ENCODE peak calls at places on chromosomes 16 and 17, in four cellular contexts. One of them, this sample, is unnamed.

GRCh38 chr17:66963521-66964082 is 905 bp upstream of the CACNG4 start:
- DNase-seq in A549: no peak
- DNase-seq in iPS DF 6.9: no peak
- DNase-seq in KG1: no peak
- DNase-seq in this sample: no peak

GRCh38 chr16:87833548-87833947 is 35.8 kb downstream of the SLC7A5 start:
- DNase-seq in iPS DF 6.9: no peak
- DNase-seq in A549: no peak
- DNase-seq in KG1: no peak
- DNase-seq in this sample: no peak

GRCh38 chr17:72249441-72249840 is 128.6 kb downstream of the SOX9 start:
- DNase-seq in iPS DF 6.9: no peak
- DNase-seq in A549: no peak
- DNase-seq in KG1: no peak
- DNase-seq in this sample: no peak

GRCh38 chr16:1510272-1510671 is 17.1 kb downstream of the TELO2 start:
- DNase-seq in iPS DF 6.9: no peak
- DNase-seq in A549: no peak
- DNase-seq in KG1: no peak
- DNase-seq in this sample: no peak

GRCh38 chr16:85423631-85424030 is 189.5 kb upstream of the GSE1 start:
- DNase-seq in A549: no peak
- DNase-seq in iPS DF 6.9: no peak
- DNase-seq in KG1: no peak
- DNase-seq in this sample: no peak

GRCh38 chr17:6755281-6755680 is 565 bp upstream of the XAF1 start:
- DNase-seq in iPS DF 6.9: no peak
- DNase-seq in KG1: no peak
- DNase-seq in A549: no peak
- DNase-seq in this sample: no peak

GRCh38 chr17:28684963-28685362 is 23.0 kb downstream of the SUPT6H start:
- DNase-seq in A549: peak
- DNase-seq in iPS DF 6.9: no peak
- DNase-seq in KG1: no peak
- DNase-seq in this sample: no peak

GRCh38 chr17:42670199-42670924 is 6.4 kb downstream of the PLEKHH3 start:
- DNase-seq in KG1: no peak
- DNase-seq in A549: no peak
- DNase-seq in iPS DF 6.9: no peak
- DNase-seq in this sample: no peak

GRCh38 chr17:49401971-49402491 is 12.7 kb downstream of the PHB1 start:
- DNase-seq in KG1: no peak
- DNase-seq in iPS DF 6.9: no peak
- DNase-seq in A549: no peak
- DNase-seq in this sample: no peak

GRCh38 chr16:47492428-47493357 is 31.6 kb downstream of the PHKB start:
- DNase-seq in A549: no peak
- DNase-seq in iPS DF 6.9: no peak
- DNase-seq in KG1: peak
- DNase-seq in this sample: no peak

GRCh38 chr17:54968954-54969400 is 412 bp downstream of the STXBP4 start:
- DNase-seq in A549: no peak
- DNase-seq in iPS DF 6.9: no peak
- DNase-seq in KG1: no peak
- DNase-seq in this sample: no peak

GRCh38 chr17:57536289-57536688 is 208.8 kb downstream of the CCDC182 start:
- DNase-seq in KG1: no peak
- DNase-seq in iPS DF 6.9: no peak
- DNase-seq in A549: no peak
- DNase-seq in this sample: no peak

GRCh38 chr16:15861996-15862395 is 5.2 kb upstream of the MYH11 start:
- DNase-seq in iPS DF 6.9: no peak
- DNase-seq in KG1: no peak
- DNase-seq in A549: no peak
- DNase-seq in this sample: no peak

GRCh38 chr17:78879679-78880186 is 23.3 kb downstream of the CEP295NL start:
- DNase-seq in iPS DF 6.9: no peak
- DNase-seq in A549: no peak
- DNase-seq in KG1: no peak
- DNase-seq in this sample: no peak

GRCh38 chr16:496097-496886 is 31.2 kb upstream of the CAPN15 start:
- DNase-seq in A549: no peak
- DNase-seq in KG1: no peak
- DNase-seq in iPS DF 6.9: no peak
- DNase-seq in this sample: no peak

GRCh38 chr16:67349172-67349571 is 22.6 kb downstream of the LRRC36 start:
- DNase-seq in KG1: peak
- DNase-seq in A549: no peak
- DNase-seq in iPS DF 6.9: no peak
- DNase-seq in this sample: peak

GRCh38 chr17:81399481-81400153 is 4.4 kb downstream of the BAHCC1 start:
- DNase-seq in KG1: no peak
- DNase-seq in A549: no peak
- DNase-seq in iPS DF 6.9: no peak
- DNase-seq in this sample: no peak

GRCh38 chr17:146983-147761 is 9.8 kb downstream of the SCGB1C2 start:
- DNase-seq in iPS DF 6.9: no peak
- DNase-seq in KG1: no peak
- DNase-seq in A549: no peak
- DNase-seq in this sample: no peak

GRCh38 chr17:50947844-50948514 is 81.8 kb upstream of the TOB1 start:
- DNase-seq in KG1: no peak
- DNase-seq in iPS DF 6.9: no peak
- DNase-seq in A549: no peak
- DNase-seq in this sample: peak

GRCh38 chr17:31579265-31579664 is 187.8 kb downstream of the RAB11FIP4 start:
- DNase-seq in KG1: no peak
- DNase-seq in A549: no peak
- DNase-seq in iPS DF 6.9: no peak
- DNase-seq in this sample: peak

GRCh38 chr17:77886387-77886728 is 72.1 kb upstream of the TNRC6C start:
- DNase-seq in A549: no peak
- DNase-seq in KG1: no peak
- DNase-seq in iPS DF 6.9: no peak
- DNase-seq in this sample: no peak

GRCh38 chr16:1407749-1408148 is 6.8 kb downstream of the UNKL start:
- DNase-seq in KG1: no peak
- DNase-seq in iPS DF 6.9: no peak
- DNase-seq in A549: no peak
- DNase-seq in this sample: no peak

GRCh38 chr16:79599256-79599836 is 1.2 kb downstream of the MAF start:
- DNase-seq in KG1: peak
- DNase-seq in iPS DF 6.9: no peak
- DNase-seq in A549: peak
- DNase-seq in this sample: peak

GRCh38 chr17:28711723-28712036 is at the start of gene PROCA1:
- DNase-seq in A549: no peak
- DNase-seq in KG1: no peak
- DNase-seq in iPS DF 6.9: no peak
- DNase-seq in this sample: no peak

GRCh38 chr17:79168486-79169055 is 93.9 kb downstream of the ENGASE start:
- DNase-seq in A549: no peak
- DNase-seq in iPS DF 6.9: no peak
- DNase-seq in KG1: no peak
- DNase-seq in this sample: no peak

GRCh38 chr17:50684612-50685333 is 22.9 kb downstream of the ANKRD40 start:
- DNase-seq in A549: no peak
- DNase-seq in iPS DF 6.9: no peak
- DNase-seq in KG1: no peak
- DNase-seq in this sample: no peak

GRCh38 chr16:4053663-4054479 is 62.4 kb downstream of the ADCY9 start:
- DNase-seq in iPS DF 6.9: no peak
- DNase-seq in KG1: peak
- DNase-seq in A549: no peak
- DNase-seq in this sample: peak

GRCh38 chr16:50198802-50199410 is 45.8 kb downstream of the TENT4B start:
- DNase-seq in A549: no peak
- DNase-seq in KG1: no peak
- DNase-seq in iPS DF 6.9: no peak
- DNase-seq in this sample: no peak

GRCh38 chr17:64773836-64774761 is 112.0 kb upstream of the SMURF2 start:
- DNase-seq in A549: peak
- DNase-seq in iPS DF 6.9: no peak
- DNase-seq in KG1: no peak
- DNase-seq in this sample: no peak

GRCh38 chr16:11097094-11097781 is 152.9 kb downstream of the CLEC16A start:
- DNase-seq in iPS DF 6.9: no peak
- DNase-seq in KG1: no peak
- DNase-seq in A549: no peak
- DNase-seq in this sample: no peak

GRCh38 chr16:19071811-19072777 is 4.7 kb downstream of the COQ7 start:
- DNase-seq in iPS DF 6.9: peak
- DNase-seq in A549: peak
- DNase-seq in KG1: no peak
- DNase-seq in this sample: no peak

GRCh38 chr17:3569534-3570137 is 12.0 kb upstream of the TRPV3 start:
- DNase-seq in KG1: no peak
- DNase-seq in iPS DF 6.9: no peak
- DNase-seq in A549: no peak
- DNase-seq in this sample: no peak

GRCh38 chr16:22165508-22166285 is 3.4 kb downstream of the SDR42E2 start:
- DNase-seq in iPS DF 6.9: no peak
- DNase-seq in KG1: no peak
- DNase-seq in A549: no peak
- DNase-seq in this sample: no peak

GRCh38 chr16:81778861-81779539 is at the start of gene PLCG2:
- DNase-seq in A549: peak
- DNase-seq in iPS DF 6.9: peak
- DNase-seq in KG1: peak
- DNase-seq in this sample: no peak

GRCh38 chr17:58339775-58340622 is 11.4 kb upstream of the TSPOAP1 start:
- DNase-seq in A549: no peak
- DNase-seq in KG1: peak
- DNase-seq in iPS DF 6.9: no peak
- DNase-seq in this sample: no peak

GRCh38 chr16:29974291-29975133 is 844 bp downstream of the TAOK2 start:
- DNase-seq in A549: peak
- DNase-seq in KG1: no peak
- DNase-seq in iPS DF 6.9: no peak
- DNase-seq in this sample: no peak

GRCh38 chr16:89216315-89217137 is 977 bp upstream of the ZNF778 start:
- DNase-seq in KG1: peak
- DNase-seq in iPS DF 6.9: no peak
- DNase-seq in A549: peak
- DNase-seq in this sample: peak